ENCODE peak calls at places on chromosome X, in four cellular contexts. H is K562, O is HepG2, P is GM12878. I is an unnamed sample.

GRCh38 chrX:103549920-103550319 is 30.6 kb upstream of the RAB40A start:
- DNase-seq in H (no peak), O (no peak), P (no peak), I (no peak)

GRCh38 chrX:156000361-156000926 is 2.9 kb downstream of the IL9R start:
- DNase-seq in H (peak; percentile 17), O (no peak), P (no peak), I (no peak)

GRCh38 chrX:35699642-35700041 is 98.5 kb upstream of the MAGEB16 start:
- DNase-seq in H (no peak), O (no peak), P (no peak), I (no peak)

GRCh38 chrX:68186552-68187262 is 246.6 kb downstream of the OPHN1 start:
- DNase-seq in H (no peak), O (no peak), P (no peak), I (no peak)

GRCh38 chrX:39808471-39808917 is 289.3 kb downstream of the BCOR start:
- DNase-seq in H (no peak), O (no peak), P (no peak), I (no peak)

GRCh38 chrX:12548746-12549145 is 242.5 kb upstream of the PRPS2 start:
- DNase-seq in H (no peak), O (no peak), P (no peak), I (peak; percentile 34)

GRCh38 chrX:153411255-153411987 is at the start of gene ZFP92:
- DNase-seq in H (peak; percentile 93), O (no peak), P (no peak), I (no peak)

GRCh38 chrX:68647156-68647957 is at the start of gene STARD8:
- DNase-seq in H (peak; percentile 54), O (peak; percentile 2), P (no peak), I (peak; percentile 54)

GRCh38 chrX:132480581-132481203 is 8.1 kb downstream of the MBNL3 start:
- DNase-seq in H (no peak), O (peak; percentile 82), P (peak; percentile 55), I (no peak)

GRCh38 chrX:19874391-19875050 is 12.9 kb downstream of the SH3KBP1 start:
- DNase-seq in H (no peak), O (no peak), P (no peak), I (no peak)

GRCh38 chrX:2848806-2849420 is 20.2 kb downstream of the GYG2 start:
- DNase-seq in H (no peak), O (peak; percentile 26), P (no peak), I (no peak)

GRCh38 chrX:103017542-103017941 is 46.4 kb downstream of the BEX1 start:
- DNase-seq in H (no peak), O (no peak), P (no peak), I (no peak)

GRCh38 chrX:53714580-53715335 is 28.2 kb upstream of the HUWE1 start:
- DNase-seq in H (no peak), O (no peak), P (peak; percentile 89), I (peak; percentile 14)

GRCh38 chrX:7582191-7582590 is 260.8 kb upstream of the VCX start:
- DNase-seq in H (no peak), O (no peak), P (no peak), I (no peak)

GRCh38 chrX:105564536-105564935 is 257.8 kb upstream of the NRK start:
- DNase-seq in H (no peak), O (no peak), P (no peak), I (no peak)

GRCh38 chrX:24692305-24692704 is 1.4 kb upstream of the POLA1 start:
- DNase-seq in H (no peak), O (no peak), P (no peak), I (no peak)

GRCh38 chrX:132505116-132505515 is 16.3 kb upstream of the MBNL3 start:
- DNase-seq in H (no peak), O (peak; percentile 59), P (no peak), I (no peak)

GRCh38 chrX:71482228-71482958 is 50.5 kb upstream of the OGT start:
- DNase-seq in H (no peak), O (no peak), P (no peak), I (no peak)

GRCh38 chrX:24696241-24696640 is 2.5 kb downstream of the POLA1 start:
- DNase-seq in H (no peak), O (no peak), P (no peak), I (no peak)

GRCh38 chrX:104112326-104112951 is at the start of gene ZCCHC18:
- DNase-seq in H (peak; percentile 31), O (peak; percentile 3), P (no peak), I (peak; percentile 72)

GRCh38 chrX:106144755-106145639 is 23.1 kb upstream of the PWWP3B start:
- DNase-seq in H (no peak), O (no peak), P (no peak), I (no peak)

GRCh38 chrX:41518127-41518840 is 71.1 kb downstream of the NYX start:
- DNase-seq in H (no peak), O (no peak), P (no peak), I (no peak)

GRCh38 chrX:16559206-16559619 is 90.7 kb upstream of the S100G start:
- DNase-seq in H (no peak), O (no peak), P (no peak), I (no peak)

GRCh38 chrX:153351981-153352380 is 18.0 kb downstream of the ZNF275 start:
- DNase-seq in H (no peak), O (no peak), P (no peak), I (no peak)

GRCh38 chrX:130170752-130171445 is 863 bp upstream of the RAB33A start:
- DNase-seq in H (no peak), O (no peak), P (peak; percentile 39), I (peak; percentile 61)

GRCh38 chrX:97843200-97843811 is 959.6 kb downstream of the RPA4 start:
- DNase-seq in H (peak; percentile 11), O (no peak), P (no peak), I (no peak)

GRCh38 chrX:94743478-94743877 is 1069.5 kb downstream of the FAM133A start:
- DNase-seq in H (no peak), O (no peak), P (peak; percentile 4), I (no peak)

GRCh38 chrX:153333821-153334653 is at the start of gene ZNF275:
- DNase-seq in H (peak; percentile 95), O (peak; percentile 29), P (no peak), I (peak; percentile 67)

GRCh38 chrX:104253567-104254441 is 929 bp downstream of the ESX1 start:
- DNase-seq in H (no peak), O (no peak), P (no peak), I (peak; percentile 48)

GRCh38 chrX:100447563-100448397 is 37.7 kb upstream of the PCDH19 start:
- DNase-seq in H (peak; percentile 62), O (no peak), P (no peak), I (peak; percentile 53)

GRCh38 chrX:1261285-1261684 is 7.3 kb upstream of the CSF2RA start:
- DNase-seq in H (no peak), O (no peak), P (no peak), I (no peak)
- TF ChIP-seq ETV6 in H (no peak), O (no peak), P (no peak), I (no peak)

GRCh38 chrX:122579521-122579920 is 604.6 kb upstream of the GRIA3 start:
- DNase-seq in H (no peak), O (no peak), P (no peak), I (no peak)
- TF ChIP-seq ETV6 in H (no peak), O (no peak), P (no peak), I (no peak)

DNA sequence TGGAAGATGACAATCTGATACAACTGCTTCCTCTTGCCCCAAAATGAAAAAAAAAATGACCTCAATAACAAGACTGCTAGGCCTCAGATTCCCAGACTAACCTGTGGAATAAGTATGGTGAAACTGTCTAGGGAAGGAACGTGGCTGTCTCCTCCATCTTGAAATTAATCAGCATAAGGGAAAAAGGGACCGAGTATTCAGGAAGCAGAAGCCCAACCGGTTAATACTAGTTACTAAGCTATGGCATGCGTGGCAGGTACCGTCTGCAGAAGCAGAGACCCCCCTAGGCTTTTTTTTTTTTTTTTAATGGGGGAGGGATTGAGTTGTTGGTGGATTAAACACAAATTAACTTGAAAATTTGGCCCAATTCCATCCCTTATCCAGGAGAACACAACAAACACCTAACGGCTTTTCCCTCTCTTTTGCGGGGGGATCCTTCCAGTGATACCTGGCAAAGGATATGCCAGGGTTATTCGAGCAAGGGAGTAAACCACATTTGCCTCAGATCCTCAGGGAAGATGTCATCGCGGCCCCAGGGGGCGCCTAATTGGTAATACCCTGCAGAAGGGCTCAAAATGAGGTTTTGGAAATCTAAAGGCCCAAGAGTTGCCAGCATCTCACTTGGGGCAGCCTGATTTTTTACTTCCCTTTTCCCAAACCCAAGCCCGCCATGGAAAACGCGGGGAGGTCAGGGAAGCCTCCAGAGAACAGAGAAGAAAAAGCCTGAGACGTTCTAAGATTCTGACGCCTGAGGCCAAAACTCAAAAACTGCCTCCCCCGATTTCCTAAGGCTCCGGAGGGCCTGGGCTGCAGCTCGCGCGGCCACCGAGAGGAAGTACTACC is 853 bp downstream of the RLIM start:
- DNase-seq in H (peak; percentile 12), O (peak; percentile 6), P (no peak), I (no peak)
- TF ChIP-seq ETV6 in H (no peak), O (no peak), P (no peak), I (no peak)

GRCh38 chrX:65831268-65831667 is 163.8 kb downstream of the MSN start:
- DNase-seq in H (no peak), O (no peak), P (no peak), I (no peak)

GRCh38 chrX:65828599-65828998 is 161.1 kb downstream of the MSN start:
- DNase-seq in H (no peak), O (no peak), P (no peak), I (no peak)
- TF ChIP-seq ETV6 in H (no peak), O (no peak), P (no peak), I (no peak)

DNA sequence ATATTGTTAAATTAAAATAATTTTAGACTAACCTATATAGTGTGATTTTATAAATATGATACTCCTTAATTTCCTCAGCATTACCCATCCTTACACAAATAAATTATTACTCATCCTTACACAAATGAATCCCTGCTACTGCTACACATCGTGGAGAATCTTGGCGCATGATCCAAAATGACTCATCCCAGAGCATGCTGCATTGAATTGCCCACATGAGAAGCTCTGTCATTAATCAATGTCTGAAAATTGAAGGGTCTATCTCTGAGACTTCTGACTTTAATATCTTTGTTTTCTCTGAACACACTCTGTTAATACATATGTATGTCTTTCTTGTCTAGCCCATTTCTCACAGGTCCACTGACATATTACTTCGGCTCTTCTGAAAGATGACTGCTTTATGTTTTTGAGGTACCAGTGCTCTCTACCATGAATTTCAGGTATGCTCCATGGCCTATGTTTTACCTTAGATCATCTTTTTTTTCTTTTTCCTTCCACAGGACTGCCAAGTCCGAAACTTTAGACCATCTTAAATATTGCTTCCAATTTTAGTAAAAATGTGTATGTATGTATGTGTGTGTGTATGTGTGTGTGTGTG is 15.7 kb upstream of the DUSP21 start:
- DNase-seq in H (no peak), O (no peak), P (no peak), I (no peak)
- TF ChIP-seq ETV6 in H (no peak), O (no peak), P (no peak), I (no peak)

GRCh38 chrX:128754130-128754529 is 701.9 kb upstream of the ACTRT1 start:
- DNase-seq in H (no peak), O (peak; percentile 56), P (no peak), I (no peak)
- TF ChIP-seq ETV6 in H (no peak), O (no peak), P (no peak), I (no peak)

DNA sequence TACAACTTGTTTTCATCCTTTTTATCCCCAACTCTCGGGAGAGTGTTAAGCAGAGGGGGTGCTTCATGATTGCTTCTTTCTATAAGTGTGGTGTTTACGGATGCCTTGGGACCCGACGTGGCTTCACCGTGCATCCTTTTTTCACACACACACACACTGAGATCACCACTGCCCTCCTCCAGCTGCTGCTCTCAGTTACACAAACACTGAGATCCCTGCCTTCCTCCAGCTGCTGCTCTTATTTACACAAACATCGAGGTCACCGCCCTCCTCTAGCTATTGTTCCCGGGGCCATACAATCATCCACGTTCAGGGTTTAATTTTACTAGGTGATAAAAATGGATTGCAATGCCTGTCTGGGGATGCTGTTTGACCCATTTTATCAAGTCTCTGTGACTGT is 155.4 kb upstream of the FAM9B start:
- DNase-seq in H (no peak), O (no peak), P (no peak), I (no peak)
- TF ChIP-seq ETV6 in H (no peak), O (no peak), P (no peak), I (no peak)